ENCODE peak calls at places on chromosomes 5 and 9, in four cellular contexts. Y is T follicular helper cell, X is ovary, H is substantia nigra. I is an unnamed sample.

GRCh38 chr5:147396070-147396469 is 113.8 kb downstream of the DPYSL3 start:
- DNase-seq in Y (no peak), X (peak), H (no peak), I (no peak)

GRCh38 chr9:134065720-134066419 is 2.0 kb downstream of the BRD3 start:
- DNase-seq in Y (peak), X (peak), H (no peak), I (no peak)

GRCh38 chr5:109239501-109239900 is 170.3 kb downstream of the PJA2 start:
- DNase-seq in Y (no peak), X (no peak), H (no peak), I (no peak)

GRCh38 chr5:82295144-82295543 is 17.0 kb upstream of the RPS23 start:
- DNase-seq in Y (no peak), X (no peak), H (no peak), I (no peak)

GRCh38 chr5:8188874-8189588 is 320.1 kb downstream of the MTRR start:
- DNase-seq in Y (no peak), X (no peak), H (no peak), I (no peak)

GRCh38 chr5:142152383-142152730 is 43.8 kb downstream of the NDFIP1 start:
- DNase-seq in Y (no peak), X (no peak), H (no peak), I (no peak)

GRCh38 chr5:161432798-161433197 is 113.7 kb downstream of the GABRB2 start:
- DNase-seq in Y (no peak), X (no peak), H (no peak), I (no peak)

GRCh38 chr9:80467632-80468031 is 895.9 kb downstream of the TLE4 start:
- DNase-seq in Y (no peak), X (no peak), H (no peak), I (no peak)

GRCh38 chr5:110726249-110727024 is at the start of gene TMEM232:
- DNase-seq in Y (peak), X (peak), H (peak), I (peak)

GRCh38 chr5:146041180-146041789 is 64.1 kb downstream of the PLAC8L1 start:
- DNase-seq in Y (no peak), X (no peak), H (no peak), I (no peak)

GRCh38 chr9:68560131-68560844 is 19.6 kb upstream of the TMEM252 start:
- DNase-seq in Y (peak), X (peak), H (no peak), I (no peak)

GRCh38 chr9:84303061-84303460 is 37.5 kb downstream of the SLC28A3 start:
- DNase-seq in Y (no peak), X (no peak), H (no peak), I (no peak)

I was measured in cerebellum.